ENCODE peak calls at places on chromosomes 5 and 9, in nine cellular contexts. One of them, this sample, is unnamed. For H3K27me3, the result is how much of the 10 kb centered on the place peaks cover.

GRCh38 chr5:66860199-66860975 is 264.2 kb downstream of the MAST4 start:
- DNase-seq in right lobe of liver: no peak
- DNase-seq in uterus: no peak
- DNase-seq in mesendoderm: peak
- DNase-seq in mesenchymal stem cell: peak
- DNase-seq in left ventricle myocardium inferior: no peak
- DNase-seq in aorta: no peak
- DNase-seq in CD4-positive, alpha-beta T cell: no peak
- DNase-seq in adrenal gland: no peak
- DNase-seq in this sample: no peak

GRCh38 chr5:158534203-158534602 is 565.5 kb downstream of the EBF1 start:
- DNase-seq in right lobe of liver: no peak
- DNase-seq in uterus: no peak
- DNase-seq in mesendoderm: peak
- DNase-seq in mesenchymal stem cell: no peak
- DNase-seq in left ventricle myocardium inferior: no peak
- DNase-seq in aorta: no peak
- DNase-seq in CD4-positive, alpha-beta T cell: no peak
- DNase-seq in adrenal gland: no peak
- DNase-seq in this sample: no peak

GRCh38 chr9:114385412-114386181 is 2.2 kb downstream of the AKNA start:
- DNase-seq in right lobe of liver: peak
- DNase-seq in uterus: peak
- DNase-seq in mesendoderm: peak
- DNase-seq in mesenchymal stem cell: peak
- DNase-seq in left ventricle myocardium inferior: peak
- DNase-seq in aorta: peak
- DNase-seq in CD4-positive, alpha-beta T cell: peak
- DNase-seq in adrenal gland: peak
- DNase-seq in this sample: no peak

GRCh38 chr5:150154618-150155134 is 969 bp downstream of the PDGFRB start:
- DNase-seq in right lobe of liver: no peak
- DNase-seq in uterus: no peak
- DNase-seq in mesendoderm: peak
- DNase-seq in mesenchymal stem cell: no peak
- DNase-seq in left ventricle myocardium inferior: no peak
- DNase-seq in aorta: no peak
- DNase-seq in CD4-positive, alpha-beta T cell: no peak
- DNase-seq in adrenal gland: no peak
- DNase-seq in this sample: no peak

GRCh38 chr5:139816566-139816965 is 21.0 kb downstream of the PSD2 start:
- DNase-seq in right lobe of liver: no peak
- DNase-seq in uterus: no peak
- DNase-seq in mesendoderm: no peak
- DNase-seq in mesenchymal stem cell: no peak
- DNase-seq in left ventricle myocardium inferior: no peak
- DNase-seq in aorta: peak
- DNase-seq in CD4-positive, alpha-beta T cell: no peak
- DNase-seq in adrenal gland: no peak
- DNase-seq in this sample: no peak

GRCh38 chr9:96057155-96057554 is 181.7 kb downstream of the ERCC6L2 start:
- DNase-seq in right lobe of liver: no peak
- DNase-seq in uterus: no peak
- DNase-seq in mesendoderm: no peak
- DNase-seq in mesenchymal stem cell: no peak
- DNase-seq in left ventricle myocardium inferior: no peak
- DNase-seq in aorta: no peak
- DNase-seq in CD4-positive, alpha-beta T cell: no peak
- DNase-seq in adrenal gland: no peak
- DNase-seq in this sample: no peak

GRCh38 chr9:132645306-132645705 is 24.5 kb downstream of the DDX31 start:
- DNase-seq in right lobe of liver: no peak
- DNase-seq in uterus: no peak
- DNase-seq in mesendoderm: no peak
- DNase-seq in mesenchymal stem cell: no peak
- DNase-seq in left ventricle myocardium inferior: no peak
- DNase-seq in aorta: no peak
- DNase-seq in CD4-positive, alpha-beta T cell: no peak
- DNase-seq in adrenal gland: no peak
- DNase-seq in this sample: no peak

GRCh38 chr9:86202338-86202882 is 57.0 kb downstream of the C9orf153 start:
- DNase-seq in right lobe of liver: no peak
- DNase-seq in uterus: no peak
- DNase-seq in mesendoderm: peak
- DNase-seq in mesenchymal stem cell: peak
- DNase-seq in left ventricle myocardium inferior: no peak
- DNase-seq in aorta: no peak
- DNase-seq in CD4-positive, alpha-beta T cell: no peak
- DNase-seq in adrenal gland: peak
- DNase-seq in this sample: no peak

GRCh38 chr5:140549237-140550144 is 2.0 kb downstream of the EIF4EBP3 start:
- DNase-seq in right lobe of liver: no peak
- DNase-seq in uterus: peak
- DNase-seq in mesendoderm: no peak
- DNase-seq in mesenchymal stem cell: peak
- DNase-seq in left ventricle myocardium inferior: no peak
- DNase-seq in aorta: peak
- DNase-seq in CD4-positive, alpha-beta T cell: no peak
- DNase-seq in adrenal gland: peak
- DNase-seq in this sample: peak

GRCh38 chr5:140235776-140236558 is 61.0 kb downstream of the CYSTM1 start:
- DNase-seq in right lobe of liver: no peak
- DNase-seq in uterus: no peak
- DNase-seq in mesendoderm: no peak
- DNase-seq in mesenchymal stem cell: no peak
- DNase-seq in left ventricle myocardium inferior: no peak
- DNase-seq in aorta: no peak
- DNase-seq in CD4-positive, alpha-beta T cell: no peak
- DNase-seq in adrenal gland: no peak
- DNase-seq in this sample: no peak

GRCh38 chr9:114938687-114939575 is 8.5 kb upstream of the TNFSF8 start:
- DNase-seq in right lobe of liver: no peak
- DNase-seq in uterus: no peak
- DNase-seq in mesendoderm: no peak
- DNase-seq in mesenchymal stem cell: no peak
- DNase-seq in left ventricle myocardium inferior: no peak
- DNase-seq in aorta: no peak
- DNase-seq in CD4-positive, alpha-beta T cell: no peak
- DNase-seq in adrenal gland: no peak
- DNase-seq in this sample: no peak

GRCh38 chr9:134058716-134059115 is 9.1 kb downstream of the BRD3 start:
- DNase-seq in right lobe of liver: peak
- DNase-seq in uterus: peak
- DNase-seq in mesendoderm: no peak
- DNase-seq in mesenchymal stem cell: no peak
- DNase-seq in left ventricle myocardium inferior: no peak
- DNase-seq in aorta: no peak
- DNase-seq in CD4-positive, alpha-beta T cell: no peak
- DNase-seq in adrenal gland: peak
- DNase-seq in this sample: peak

GRCh38 chr5:82349651-82350050 is 71.5 kb upstream of the RPS23 start:
- DNase-seq in right lobe of liver: no peak
- DNase-seq in uterus: no peak
- DNase-seq in mesendoderm: peak
- DNase-seq in mesenchymal stem cell: no peak
- DNase-seq in left ventricle myocardium inferior: no peak
- DNase-seq in aorta: no peak
- DNase-seq in CD4-positive, alpha-beta T cell: no peak
- DNase-seq in adrenal gland: no peak
- DNase-seq in this sample: no peak

GRCh38 chr5:130109152-130109551 is 204.9 kb downstream of the CHSY3 start:
- DNase-seq in right lobe of liver: no peak
- DNase-seq in uterus: no peak
- DNase-seq in mesendoderm: peak
- DNase-seq in mesenchymal stem cell: peak
- DNase-seq in left ventricle myocardium inferior: no peak
- DNase-seq in aorta: no peak
- DNase-seq in CD4-positive, alpha-beta T cell: no peak
- DNase-seq in adrenal gland: no peak
- DNase-seq in this sample: no peak

GRCh38 chr9:36867672-36868471 is 166.2 kb downstream of the PAX5 start:
- DNase-seq in right lobe of liver: peak
- DNase-seq in uterus: no peak
- DNase-seq in mesendoderm: no peak
- DNase-seq in mesenchymal stem cell: no peak
- DNase-seq in left ventricle myocardium inferior: no peak
- DNase-seq in aorta: no peak
- DNase-seq in CD4-positive, alpha-beta T cell: no peak
- DNase-seq in adrenal gland: no peak
- DNase-seq in this sample: peak

GRCh38 chr9:137049544-137050449 is 3.8 kb upstream of the NPDC1 start:
- DNase-seq in right lobe of liver: no peak
- DNase-seq in uterus: no peak
- DNase-seq in mesendoderm: peak
- DNase-seq in mesenchymal stem cell: peak
- DNase-seq in left ventricle myocardium inferior: no peak
- DNase-seq in aorta: peak
- DNase-seq in CD4-positive, alpha-beta T cell: no peak
- DNase-seq in adrenal gland: peak
- DNase-seq in this sample: peak

GRCh38 chr9:137050570-137050969 is 3.3 kb downstream of the ENTPD2 start:
- DNase-seq in right lobe of liver: no peak
- DNase-seq in uterus: no peak
- DNase-seq in mesendoderm: no peak
- DNase-seq in mesenchymal stem cell: no peak
- DNase-seq in left ventricle myocardium inferior: no peak
- DNase-seq in aorta: no peak
- DNase-seq in CD4-positive, alpha-beta T cell: no peak
- DNase-seq in adrenal gland: no peak
- DNase-seq in this sample: no peak

GRCh38 chr9:137046094-137046787 is at the start of gene NPDC1:
- DNase-seq in right lobe of liver: peak
- DNase-seq in uterus: peak
- DNase-seq in mesendoderm: peak
- DNase-seq in mesenchymal stem cell: peak
- DNase-seq in left ventricle myocardium inferior: peak
- DNase-seq in aorta: peak
- DNase-seq in CD4-positive, alpha-beta T cell: peak
- DNase-seq in adrenal gland: peak
- DNase-seq in this sample: peak

GRCh38 chr9:137051145-137051724 is 2.6 kb downstream of the ENTPD2 start:
- DNase-seq in right lobe of liver: no peak
- DNase-seq in uterus: no peak
- DNase-seq in mesendoderm: no peak
- DNase-seq in mesenchymal stem cell: no peak
- DNase-seq in left ventricle myocardium inferior: no peak
- DNase-seq in aorta: no peak
- DNase-seq in CD4-positive, alpha-beta T cell: no peak
- DNase-seq in adrenal gland: no peak
- DNase-seq in this sample: peak

GRCh38 chr9:137048655-137049543 is 2.9 kb upstream of the NPDC1 start:
- DNase-seq in right lobe of liver: peak
- DNase-seq in uterus: no peak
- DNase-seq in mesendoderm: no peak
- DNase-seq in mesenchymal stem cell: no peak
- DNase-seq in left ventricle myocardium inferior: no peak
- DNase-seq in aorta: no peak
- DNase-seq in CD4-positive, alpha-beta T cell: no peak
- DNase-seq in adrenal gland: no peak
- DNase-seq in this sample: no peak
- H3K27me3 ChIP-seq in right lobe of liver: under half
- H3K27me3 ChIP-seq in uterus: under half
- H3K27me3 ChIP-seq in mesendoderm: under half
- H3K27me3 ChIP-seq in mesenchymal stem cell: half or more
- H3K27me3 ChIP-seq in left ventricle myocardium inferior: half or more
- H3K27me3 ChIP-seq in aorta: under half
- H3K27me3 ChIP-seq in CD4-positive, alpha-beta T cell: half or more
- H3K27me3 ChIP-seq in adrenal gland: half or more
- H3K27me3 ChIP-seq in this sample: under half

GRCh38 chr9:90802534-90802933 is 915 bp downstream of the SYK start:
- DNase-seq in right lobe of liver: no peak
- DNase-seq in uterus: no peak
- DNase-seq in mesendoderm: no peak
- DNase-seq in mesenchymal stem cell: peak
- DNase-seq in left ventricle myocardium inferior: no peak
- DNase-seq in aorta: no peak
- DNase-seq in CD4-positive, alpha-beta T cell: no peak
- DNase-seq in adrenal gland: no peak
- DNase-seq in this sample: no peak
- H3K27me3 ChIP-seq in right lobe of liver: under half
- H3K27me3 ChIP-seq in uterus: under half
- H3K27me3 ChIP-seq in mesendoderm: under half
- H3K27me3 ChIP-seq in mesenchymal stem cell: under half
- H3K27me3 ChIP-seq in left ventricle myocardium inferior: half or more
- H3K27me3 ChIP-seq in aorta: under half
- H3K27me3 ChIP-seq in CD4-positive, alpha-beta T cell: half or more
- H3K27me3 ChIP-seq in adrenal gland: under half
- H3K27me3 ChIP-seq in this sample: under half

GRCh38 chr5:132830436-132831094 is at the start of gene SHROOM1:
- DNase-seq in right lobe of liver: peak
- DNase-seq in uterus: peak
- DNase-seq in mesendoderm: peak
- DNase-seq in mesenchymal stem cell: peak
- DNase-seq in left ventricle myocardium inferior: peak
- DNase-seq in aorta: peak
- DNase-seq in CD4-positive, alpha-beta T cell: no peak
- DNase-seq in adrenal gland: no peak
- DNase-seq in this sample: peak
- H3K27me3 ChIP-seq in right lobe of liver: under half
- H3K27me3 ChIP-seq in uterus: under half
- H3K27me3 ChIP-seq in mesendoderm: under half
- H3K27me3 ChIP-seq in mesenchymal stem cell: under half
- H3K27me3 ChIP-seq in left ventricle myocardium inferior: under half
- H3K27me3 ChIP-seq in aorta: under half
- H3K27me3 ChIP-seq in CD4-positive, alpha-beta T cell: under half
- H3K27me3 ChIP-seq in adrenal gland: under half
- H3K27me3 ChIP-seq in this sample: under half

GRCh38 chr5:174688441-174689354 is 35.7 kb upstream of the MSX2 start:
- DNase-seq in right lobe of liver: no peak
- DNase-seq in uterus: no peak
- DNase-seq in mesendoderm: peak
- DNase-seq in mesenchymal stem cell: no peak
- DNase-seq in left ventricle myocardium inferior: no peak
- DNase-seq in aorta: no peak
- DNase-seq in CD4-positive, alpha-beta T cell: no peak
- DNase-seq in adrenal gland: no peak
- DNase-seq in this sample: no peak

GRCh38 chr5:174692381-174692780 is 32.0 kb upstream of the MSX2 start:
- DNase-seq in right lobe of liver: no peak
- DNase-seq in uterus: no peak
- DNase-seq in mesendoderm: peak
- DNase-seq in mesenchymal stem cell: no peak
- DNase-seq in left ventricle myocardium inferior: no peak
- DNase-seq in aorta: no peak
- DNase-seq in CD4-positive, alpha-beta T cell: no peak
- DNase-seq in adrenal gland: no peak
- DNase-seq in this sample: no peak

GRCh38 chr5:174692982-174693422 is 31.4 kb upstream of the MSX2 start:
- DNase-seq in right lobe of liver: no peak
- DNase-seq in uterus: no peak
- DNase-seq in mesendoderm: peak
- DNase-seq in mesenchymal stem cell: no peak
- DNase-seq in left ventricle myocardium inferior: no peak
- DNase-seq in aorta: no peak
- DNase-seq in CD4-positive, alpha-beta T cell: no peak
- DNase-seq in adrenal gland: no peak
- DNase-seq in this sample: no peak

GRCh38 chr5:174687503-174687902 is 36.9 kb upstream of the MSX2 start:
- DNase-seq in right lobe of liver: no peak
- DNase-seq in uterus: no peak
- DNase-seq in mesendoderm: no peak
- DNase-seq in mesenchymal stem cell: no peak
- DNase-seq in left ventricle myocardium inferior: no peak
- DNase-seq in aorta: no peak
- DNase-seq in CD4-positive, alpha-beta T cell: no peak
- DNase-seq in adrenal gland: no peak
- DNase-seq in this sample: no peak

GRCh38 chr5:174690256-174690655 is 34.1 kb upstream of the MSX2 start:
- DNase-seq in right lobe of liver: no peak
- DNase-seq in uterus: no peak
- DNase-seq in mesendoderm: peak
- DNase-seq in mesenchymal stem cell: peak
- DNase-seq in left ventricle myocardium inferior: no peak
- DNase-seq in aorta: no peak
- DNase-seq in CD4-positive, alpha-beta T cell: no peak
- DNase-seq in adrenal gland: peak
- DNase-seq in this sample: no peak
- H3K27me3 ChIP-seq in right lobe of liver: under half
- H3K27me3 ChIP-seq in uterus: under half
- H3K27me3 ChIP-seq in mesendoderm: under half
- H3K27me3 ChIP-seq in mesenchymal stem cell: under half
- H3K27me3 ChIP-seq in left ventricle myocardium inferior: half or more
- H3K27me3 ChIP-seq in aorta: under half
- H3K27me3 ChIP-seq in CD4-positive, alpha-beta T cell: half or more
- H3K27me3 ChIP-seq in adrenal gland: under half
- H3K27me3 ChIP-seq in this sample: under half

This sample was measured in pancreas.